ENCODE peak calls at places on chromosomes 11 and 22, in five cellular contexts. O is AG04450, W is lower leg skin, X is HFFc6, E is HT1080. V is an unnamed sample.

GRCh38 chr11:79413258-79413657 is 27.6 kb downstream of the TENM4 start:
- DNase-seq in O (peak; percentile 81), W (peak; percentile 92), X (peak; percentile 88), E (peak; percentile 80), V (no peak)

GRCh38 chr22:23520875-23521441 is 59.1 kb downstream of the IGLL1 start:
- DNase-seq in O (no peak), E (no peak), W (no peak), X (peak; percentile 55), V (no peak)

GRCh38 chr11:1824221-1825038 is 10.4 kb upstream of the SYT8 start:
- DNase-seq in X (no peak), W (peak; percentile 70), O (no peak), E (no peak), V (no peak)

GRCh38 chr11:72575533-72576170 is 98.6 kb downstream of the PDE2A start:
- DNase-seq in E (no peak), X (no peak), W (peak; percentile 79), O (no peak), V (no peak)

GRCh38 chr22:20606041-20606783 is 98.8 kb downstream of the MED15 start:
- DNase-seq in O (peak; percentile 21), X (peak; percentile 37), E (peak; percentile 31), W (no peak), V (peak; percentile 87)

GRCh38 chr11:31419669-31420068 is 50.0 kb downstream of the DNAJC24 start:
- DNase-seq in E (no peak), W (no peak), O (no peak), X (no peak), V (no peak)

GRCh38 chr11:120209750-120210650 is 832 bp upstream of the OAF start:
- DNase-seq in O (no peak), E (no peak), X (no peak), W (no peak), V (no peak)

GRCh38 chr11:93248602-93249001 is 50.8 kb upstream of the SLC36A4 start:
- DNase-seq in E (no peak), X (peak; percentile 9), O (no peak), W (no peak), V (no peak)

GRCh38 chr22:49999063-49999900 is 13.3 kb downstream of the IL17REL start:
- DNase-seq in W (peak; percentile 65), O (no peak), E (no peak), X (no peak), V (no peak)

GRCh38 chr11:12765428-12765827 is 91.2 kb downstream of the TEAD1 start:
- DNase-seq in E (no peak), W (no peak), O (peak; percentile 29), X (no peak), V (no peak)

GRCh38 chr11:128026596-128026995 is 560.8 kb downstream of the ETS1 start:
- DNase-seq in W (no peak), X (peak; percentile 99), E (peak; percentile 95), O (peak; percentile 76), V (no peak)

GRCh38 chr22:49331223-49331815 is 496.4 kb downstream of the BRD1 start:
- DNase-seq in O (no peak), X (no peak), E (no peak), W (no peak), V (no peak)

GRCh38 chr22:39149915-39150847 is 2.3 kb downstream of the CBX7 start:
- DNase-seq in E (no peak), X (no peak), O (no peak), W (no peak), V (no peak)

GRCh38 chr22:20550851-20551744 is 43.7 kb downstream of the MED15 start:
- DNase-seq in E (no peak), W (no peak), X (peak; percentile 78), O (no peak), V (no peak)

GRCh38 chr11:120222916-120223315 is 12.1 kb downstream of the OAF start:
- DNase-seq in X (no peak), W (no peak), E (no peak), O (no peak), V (no peak)

GRCh38 chr11:2510626-2511402 is 66.0 kb downstream of the KCNQ1 start:
- DNase-seq in W (peak; percentile 82), E (no peak), X (no peak), O (no peak), V (no peak)

GRCh38 chr11:44338031-44338430 is 28.1 kb upstream of the ALX4 start:
- DNase-seq in X (no peak), O (no peak), W (no peak), E (no peak), V (no peak)

GRCh38 chr11:130772266-130773227 is 143.7 kb downstream of the SNX19 start:
- DNase-seq in X (peak; percentile 90), E (peak; percentile 82), W (no peak), O (peak; percentile 92), V (no peak)

GRCh38 chr11:70612459-70613141 is 214.3 kb downstream of the CTTN start:
- DNase-seq in X (no peak), E (no peak), W (no peak), O (no peak), V (no peak)

GRCh38 chr11:28153586-28153985 is 45.4 kb downstream of the METTL15 start:
- DNase-seq in W (no peak), O (no peak), E (no peak), X (peak; percentile 33), V (no peak)

GRCh38 chr22:48581821-48582469 is 1245.7 kb downstream of the BRD1 start:
- DNase-seq in X (no peak), W (no peak), O (no peak), E (no peak), V (no peak)

GRCh38 chr22:24753919-24754318 is 20.6 kb downstream of the PIWIL3 start:
- DNase-seq in X (no peak), W (no peak), E (no peak), O (no peak), V (no peak)

GRCh38 chr11:17328856-17329490 is 22.6 kb upstream of the NCR3LG1 start:
- DNase-seq in O (no peak), W (no peak), X (no peak), E (no peak), V (no peak)

GRCh38 chr22:29733362-29734322 is 13.8 kb downstream of the CABP7 start:
- DNase-seq in X (no peak), O (no peak), W (no peak), E (no peak), V (no peak)

GRCh38 chr11:67405688-67406339 is 1.9 kb downstream of the TBC1D10C start:
- DNase-seq in E (no peak), X (no peak), W (no peak), O (no peak), V (no peak)

GRCh38 chr11:102239906-102240305 is 77.4 kb upstream of the BIRC3 start:
- DNase-seq in W (no peak), O (no peak), X (no peak), E (no peak), V (no peak)

GRCh38 chr11:91124363-91124762 is 901.5 kb upstream of the CHORDC1 start:
- DNase-seq in X (no peak), O (no peak), W (no peak), E (no peak), V (no peak)

GRCh38 chr22:32080904-32081303 is 37.8 kb downstream of the SLC5A1 start:
- DNase-seq in W (no peak), O (peak; percentile 6), E (peak; percentile 64), X (peak; percentile 47), V (peak; percentile 35)

GRCh38 chr11:2314525-2315394 is 12.9 kb downstream of the TSPAN32 start:
- DNase-seq in O (peak; percentile 33), X (no peak), E (no peak), W (peak; percentile 94), V (no peak)

GRCh38 chr11:69881467-69882269 is 62.5 kb upstream of the FGF3 start:
- DNase-seq in O (no peak), E (no peak), X (no peak), W (no peak), V (no peak)

GRCh38 chr11:66728760-66729385 is at the start of gene SPTBN2:
- DNase-seq in X (no peak), W (peak; percentile 85), E (no peak), O (no peak), V (no peak)

GRCh38 chr22:50705851-50706351 is 32.1 kb upstream of the ACR start:
- DNase-seq in E (no peak), W (no peak), X (no peak), O (no peak), V (no peak)

GRCh38 chr22:21876486-21877176 is 9.2 kb upstream of the MAPK1 start:
- DNase-seq in E (no peak), W (no peak), X (peak; percentile 91), O (no peak), V (no peak)

GRCh38 chr11:60077216-60077817 is 11.1 kb upstream of the MS4A2 start:
- DNase-seq in E (no peak), O (no peak), X (no peak), W (no peak), V (no peak)

GRCh38 chr11:33773399-33774355 is 643 bp downstream of the FBXO3 start:
- DNase-seq in X (peak; percentile 22), E (peak; percentile 33), W (peak; percentile 89), O (no peak), V (no peak)

GRCh38 chr11:13440100-13440855 is 22.7 kb downstream of the BTBD10 start:
- DNase-seq in X (peak; percentile 93), W (no peak), E (peak; percentile 72), O (peak; percentile 80), V (peak; percentile 85)

GRCh38 chr11:95924414-95924760 is 480 bp upstream of the MTMR2 start:
- DNase-seq in O (no peak), E (no peak), W (no peak), X (peak; percentile 15), V (no peak)

GRCh38 chr22:20558534-20558933 is 51.1 kb downstream of the MED15 start:
- DNase-seq in W (no peak), O (no peak), X (no peak), E (no peak), V (no peak)